ENCODE peak calls at places on chromosomes 12 and 14, in seven cellular contexts. One of them, this sample, is unnamed.

GRCh38 chr12:124399622-124400021 is 104.7 kb downstream of the RFLNA start:
- DNase-seq in fibroblast of lung: no peak
- DNase-seq in cardiac muscle cell: no peak
- DNase-seq in nucleus accumbens: peak; percentile 43
- DNase-seq in COR-L47: no peak
- DNase-seq in GM03348: peak; percentile 66
- DNase-seq in GOT3: no peak
- DNase-seq in this sample: peak; percentile 68

GRCh38 chr14:101884537-101885253 is 79.7 kb upstream of the DYNC1H1 start:
- DNase-seq in fibroblast of lung: no peak
- DNase-seq in cardiac muscle cell: no peak
- DNase-seq in nucleus accumbens: no peak
- DNase-seq in COR-L47: no peak
- DNase-seq in GM03348: no peak
- DNase-seq in GOT3: no peak
- DNase-seq in this sample: no peak

GRCh38 chr12:34625116-34625515 is 602.8 kb downstream of the ALG10 start:
- DNase-seq in fibroblast of lung: no peak
- DNase-seq in cardiac muscle cell: no peak
- DNase-seq in nucleus accumbens: no peak
- DNase-seq in COR-L47: peak; percentile 2
- DNase-seq in GM03348: peak; percentile 28
- DNase-seq in GOT3: no peak
- DNase-seq in this sample: no peak

GRCh38 chr12:34289431-34290190 is 267.3 kb downstream of the ALG10 start:
- DNase-seq in fibroblast of lung: no peak
- DNase-seq in cardiac muscle cell: no peak
- DNase-seq in nucleus accumbens: no peak
- DNase-seq in COR-L47: no peak
- DNase-seq in GM03348: no peak
- DNase-seq in GOT3: no peak
- DNase-seq in this sample: no peak

GRCh38 chr12:10140001-10140400 is 10.0 kb upstream of the CLEC7A start:
- DNase-seq in fibroblast of lung: peak; percentile 37
- DNase-seq in cardiac muscle cell: peak; percentile 45
- DNase-seq in nucleus accumbens: peak; percentile 33
- DNase-seq in COR-L47: no peak
- DNase-seq in GM03348: peak; percentile 49
- DNase-seq in GOT3: no peak
- DNase-seq in this sample: no peak

GRCh38 chr12:69644516-69644915 is 33.8 kb upstream of the LRRC10 start:
- DNase-seq in fibroblast of lung: no peak
- DNase-seq in cardiac muscle cell: no peak
- DNase-seq in nucleus accumbens: no peak
- DNase-seq in COR-L47: no peak
- DNase-seq in GM03348: no peak
- DNase-seq in GOT3: no peak
- DNase-seq in this sample: no peak

GRCh38 chr12:57309420-57309819 is 58.4 kb upstream of the STAC3 start:
- DNase-seq in fibroblast of lung: peak; percentile 54
- DNase-seq in cardiac muscle cell: no peak
- DNase-seq in nucleus accumbens: no peak
- DNase-seq in COR-L47: no peak
- DNase-seq in GM03348: peak; percentile 64
- DNase-seq in GOT3: no peak
- DNase-seq in this sample: no peak

GRCh38 chr14:54877015-54877702 is 25.5 kb downstream of the GCH1 start:
- DNase-seq in fibroblast of lung: peak; percentile 24
- DNase-seq in cardiac muscle cell: no peak
- DNase-seq in nucleus accumbens: no peak
- DNase-seq in COR-L47: no peak
- DNase-seq in GM03348: no peak
- DNase-seq in GOT3: no peak
- DNase-seq in this sample: no peak

GRCh38 chr14:68295316-68295816 is 475.8 kb downstream of the RAD51B start:
- DNase-seq in fibroblast of lung: no peak
- DNase-seq in cardiac muscle cell: peak; percentile 55
- DNase-seq in nucleus accumbens: no peak
- DNase-seq in COR-L47: no peak
- DNase-seq in GM03348: no peak
- DNase-seq in GOT3: no peak
- DNase-seq in this sample: no peak

GRCh38 chr12:120207227-120207626 is 6.3 kb upstream of the RPLP0 start:
- DNase-seq in fibroblast of lung: no peak
- DNase-seq in cardiac muscle cell: no peak
- DNase-seq in nucleus accumbens: no peak
- DNase-seq in COR-L47: no peak
- DNase-seq in GM03348: no peak
- DNase-seq in GOT3: no peak
- DNase-seq in this sample: no peak

GRCh38 chr12:34396861-34397590 is 374.7 kb downstream of the ALG10 start:
- DNase-seq in fibroblast of lung: no peak
- DNase-seq in cardiac muscle cell: no peak
- DNase-seq in nucleus accumbens: no peak
- DNase-seq in COR-L47: no peak
- DNase-seq in GM03348: peak; percentile 1
- DNase-seq in GOT3: no peak
- DNase-seq in this sample: no peak

GRCh38 chr12:51222461-51222860 is 4.6 kb upstream of the POU6F1 start:
- DNase-seq in fibroblast of lung: no peak
- DNase-seq in cardiac muscle cell: no peak
- DNase-seq in nucleus accumbens: no peak
- DNase-seq in COR-L47: peak; percentile 73
- DNase-seq in GM03348: no peak
- DNase-seq in GOT3: no peak
- DNase-seq in this sample: no peak

GRCh38 chr14:20834899-20835298 is 32.3 kb upstream of the RNASE1 start:
- DNase-seq in fibroblast of lung: no peak
- DNase-seq in cardiac muscle cell: no peak
- DNase-seq in nucleus accumbens: no peak
- DNase-seq in COR-L47: no peak
- DNase-seq in GM03348: no peak
- DNase-seq in GOT3: no peak
- DNase-seq in this sample: no peak

GRCh38 chr12:130078852-130079251 is 83.4 kb upstream of the FZD10 start:
- DNase-seq in fibroblast of lung: no peak
- DNase-seq in cardiac muscle cell: no peak
- DNase-seq in nucleus accumbens: no peak
- DNase-seq in COR-L47: no peak
- DNase-seq in GM03348: no peak
- DNase-seq in GOT3: no peak
- DNase-seq in this sample: no peak

GRCh38 chr12:2845280-2845679 is 10.4 kb upstream of the NRIP2 start:
- DNase-seq in fibroblast of lung: peak; percentile 46
- DNase-seq in cardiac muscle cell: no peak
- DNase-seq in nucleus accumbens: no peak
- DNase-seq in COR-L47: no peak
- DNase-seq in GM03348: no peak
- DNase-seq in GOT3: no peak
- DNase-seq in this sample: no peak